ENCODE peak calls at places on chromosomes 7 and 10, in seven cellular contexts. R is fibroblast of lung; T is lower lobe of right lung; K is HFF-Myc; A is CD8-positive, alpha-beta memory T cell; P is right cardiac atrium; S is IMR-90. W is an unnamed sample.

GRCh38 chr10:121112618-121113384 is 261.6 kb downstream of the WDR11 start:
- DNase-seq in R (no peak), T (no peak), K (no peak), A (no peak), P (no peak), S (no peak), W (no peak)

GRCh38 chr7:134514663-134515062 is 12.7 kb upstream of the AKR1B10 start:
- DNase-seq in R (peak; percentile 65), T (no peak), K (peak; percentile 70), A (no peak), P (no peak), S (peak; percentile 83), W (no peak)

GRCh38 chr10:28971255-28971654 is 293.9 kb downstream of the BAMBI start:
- DNase-seq in R (no peak), T (no peak), K (no peak), A (no peak), P (no peak), S (no peak), W (no peak)

GRCh38 chr7:100671353-100672327 is 1.9 kb upstream of the GNB2 start:
- DNase-seq in R (no peak), T (no peak), K (no peak), A (no peak), P (no peak), S (no peak), W (no peak)

GRCh38 chr10:115956225-115957009 is 316.6 kb downstream of the GFRA1 start:
- DNase-seq in R (peak; percentile 37), T (no peak), K (no peak), A (no peak), P (no peak), S (peak; percentile 50), W (no peak)

GRCh38 chr10:3747984-3748383 is 37.0 kb downstream of the KLF6 start:
- DNase-seq in R (no peak), T (no peak), K (no peak), A (no peak), P (no peak), S (no peak), W (no peak)

GRCh38 chr10:5547934-5548660 is 23.3 kb downstream of the CALML3 start:
- DNase-seq in R (peak; percentile 44), T (peak; percentile 81), K (no peak), A (no peak), P (no peak), S (no peak), W (peak; percentile 54)

GRCh38 chr7:657565-658119 is 68.9 kb upstream of the DNAAF5 start:
- DNase-seq in R (no peak), T (no peak), K (no peak), A (no peak), P (peak; percentile 44), S (peak; percentile 7), W (no peak)

GRCh38 chr10:11355625-11356024 is 255.8 kb downstream of the USP6NL start:
- DNase-seq in R (no peak), T (no peak), K (no peak), A (no peak), P (peak; percentile 64), S (no peak), W (no peak)

GRCh38 chr7:26202019-26202985 is 757 bp downstream of the CBX3 start:
- DNase-seq in R (peak; percentile 29), T (peak; percentile 70), K (no peak), A (peak; percentile 44), P (peak; percentile 88), S (no peak), W (no peak)

GRCh38 chr10:6144609-6145413 is 56.0 kb downstream of the RBM17 start:
- DNase-seq in R (peak; percentile 82), T (peak; percentile 95), K (no peak), A (peak; percentile 83), P (peak; percentile 96), S (peak; percentile 82), W (peak; percentile 99)

GRCh38 chr10:17041626-17042520 is 87.7 kb downstream of the CUBN start:
- DNase-seq in R (peak; percentile 24), T (no peak), K (no peak), A (no peak), P (no peak), S (no peak), W (no peak)

GRCh38 chr7:28957064-28957821 is 887 bp downstream of the TRIL start:
- DNase-seq in R (peak; percentile 36), T (peak; percentile 52), K (no peak), A (no peak), P (peak; percentile 69), S (no peak), W (no peak)

GRCh38 chr7:28960071-28960840 is 2.1 kb upstream of the TRIL start:
- DNase-seq in R (no peak), T (no peak), K (no peak), A (no peak), P (no peak), S (no peak), W (no peak)

GRCh38 chr7:28958235-28958945 is at the start of gene TRIL:
- DNase-seq in R (peak; percentile 86), T (peak; percentile 84), K (no peak), A (no peak), P (peak; percentile 95), S (peak; percentile 50), W (peak; percentile 87)

GRCh38 chr7:28957822-28958234 is 302 bp downstream of the TRIL start:
- DNase-seq in R (no peak), T (no peak), K (no peak), A (no peak), P (no peak), S (no peak), W (peak; percentile 73)

DNA sequence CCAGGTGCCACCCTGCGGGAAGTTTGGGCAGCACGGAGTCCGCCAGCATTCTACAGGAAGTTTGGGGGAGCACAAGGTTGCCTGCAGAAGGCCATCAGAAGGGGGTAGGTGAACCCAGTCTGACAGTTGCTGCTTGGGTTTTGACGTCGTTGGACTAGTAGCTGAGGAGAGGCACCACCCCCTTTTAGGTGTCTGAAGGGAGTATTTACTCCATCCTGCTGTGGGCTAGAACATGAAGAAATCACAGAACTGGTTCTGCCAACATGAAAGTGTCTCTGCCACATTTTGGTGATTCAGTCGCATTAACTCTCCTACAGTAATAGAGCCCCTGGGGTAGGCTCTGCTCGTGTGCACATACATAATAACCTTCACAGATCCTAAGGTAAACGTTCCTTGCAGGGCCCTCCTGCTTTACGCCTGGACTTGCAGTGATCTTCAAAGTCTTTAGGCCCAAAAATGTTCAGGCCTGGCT is 852 bp upstream of the TRIL start:
- DNase-seq in R (no peak), T (no peak), K (no peak), A (no peak), P (no peak), S (no peak), W (no peak)
- H3K4me3 ChIP-seq in R (no peak overlapping the region), T (peak overlapping the region; percentile 57), K (no peak overlapping the region), A (no peak overlapping the region), P (no peak overlapping the region), S (no peak overlapping the region), W (peak overlapping the region; percentile 40)

GRCh38 chr7:69903410-69903809 is 305.1 kb downstream of the AUTS2 start:
- DNase-seq in R (peak; percentile 76), T (no peak), K (no peak), A (no peak), P (no peak), S (no peak), W (no peak)

GRCh38 chr7:69893915-69894314 is 295.6 kb downstream of the AUTS2 start:
- DNase-seq in R (peak; percentile 18), T (no peak), K (no peak), A (no peak), P (no peak), S (no peak), W (no peak)

GRCh38 chr7:69896100-69896499 is 297.8 kb downstream of the AUTS2 start:
- DNase-seq in R (peak; percentile 43), T (no peak), K (no peak), A (no peak), P (no peak), S (no peak), W (no peak)

GRCh38 chr7:69892790-69893189 is 294.5 kb downstream of the AUTS2 start:
- DNase-seq in R (no peak), T (no peak), K (no peak), A (no peak), P (no peak), S (no peak), W (no peak)

DNA sequence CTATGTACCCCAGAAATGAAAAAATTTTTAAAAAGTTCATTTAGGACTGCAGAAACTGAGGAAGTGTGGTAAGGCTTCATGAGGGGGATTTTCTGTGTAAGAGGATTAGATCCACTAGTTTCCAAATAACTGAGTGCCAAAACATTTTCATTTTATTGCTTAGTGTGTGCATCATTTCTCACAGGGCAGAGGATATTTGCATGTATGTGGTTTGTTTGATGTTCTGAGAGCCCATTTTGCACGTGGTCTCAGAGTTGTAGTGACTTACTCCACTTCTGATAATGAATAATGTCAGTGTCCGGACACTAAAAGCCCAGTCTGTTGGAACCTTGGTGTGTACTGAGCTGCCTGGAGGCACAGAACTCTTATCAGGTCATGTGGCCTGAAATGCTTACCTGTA is 299.9 kb downstream of the AUTS2 start:
- DNase-seq in R (no peak), T (no peak), K (no peak), A (no peak), P (no peak), S (no peak), W (no peak)
- H3K4me3 ChIP-seq in R (no peak overlapping the region), T (no peak overlapping the region), K (no peak overlapping the region), A (no peak overlapping the region), P (no peak overlapping the region), S (no peak overlapping the region), W (no peak overlapping the region)

GRCh38 chr10:23280420-23281043 is 64.1 kb downstream of the C10orf67 start:
- DNase-seq in R (no peak), T (no peak), K (no peak), A (no peak), P (no peak), S (no peak), W (no peak)
- H3K4me3 ChIP-seq in R (no peak overlapping the region), T (no peak overlapping the region), K (no peak overlapping the region), A (no peak overlapping the region), P (no peak overlapping the region), S (no peak overlapping the region), W (no peak overlapping the region)

GRCh38 chr10:24207781-24208611 is 942 bp upstream of the KIAA1217 start:
- DNase-seq in R (peak; percentile 36), T (no peak), K (no peak), A (no peak), P (no peak), S (no peak), W (no peak)

GRCh38 chr10:24206334-24206733 is 2.6 kb upstream of the KIAA1217 start:
- DNase-seq in R (no peak), T (no peak), K (no peak), A (no peak), P (no peak), S (no peak), W (no peak)

GRCh38 chr10:24208661-24209420 is at the start of gene KIAA1217:
- DNase-seq in R (peak; percentile 63), T (peak; percentile 60), K (peak; percentile 14), A (no peak), P (peak; percentile 79), S (peak; percentile 29), W (peak; percentile 45)

GRCh38 chr10:24205846-24206245 is 3.1 kb upstream of the KIAA1217 start:
- DNase-seq in R (peak; percentile 14), T (no peak), K (no peak), A (no peak), P (no peak), S (no peak), W (no peak)

GRCh38 chr10:24206926-24207701 is 1.8 kb upstream of the KIAA1217 start:
- DNase-seq in R (no peak), T (no peak), K (no peak), A (no peak), P (no peak), S (no peak), W (no peak)
- H3K4me3 ChIP-seq in R (no peak overlapping the region), T (no peak overlapping the region), K (no peak overlapping the region), A (no peak overlapping the region), P (no peak overlapping the region), S (no peak overlapping the region), W (no peak overlapping the region)